ENCODE peak calls at places on chromosome 6, in six cellular contexts. C, R, S, Z, A and B are unnamed samples.

GRCh38 chr6:89483111-89483720 is 50.3 kb downstream of the ANKRD6 start:
- DNase-seq in C (no peak), R (no peak), S (no peak), Z (peak), A (no peak), B (no peak)

GRCh38 chr6:113786168-113786567 is 71.0 kb upstream of the MARCKS start:
- DNase-seq in C (no peak), R (no peak), S (no peak), Z (no peak), A (no peak), B (no peak)

GRCh38 chr6:91476000-91476399 is 889.1 kb upstream of the MAP3K7 start:
- DNase-seq in C (no peak), R (no peak), S (no peak), Z (no peak), A (no peak), B (no peak)

GRCh38 chr6:34465551-34466241 is at the start of gene PACSIN1:
- DNase-seq in C (no peak), R (no peak), S (peak), Z (peak), A (peak), B (no peak)

GRCh38 chr6:39044181-39044580 is 4.4 kb upstream of the GLP1R start:
- DNase-seq in C (no peak), R (no peak), S (no peak), Z (no peak), A (no peak), B (no peak)

GRCh38 chr6:46465294-46466165 is 25.7 kb downstream of the RCAN2 start:
- DNase-seq in C (no peak), R (peak), S (no peak), Z (no peak), A (no peak), B (no peak)

GRCh38 chr6:54043360-54043759 is 67.9 kb upstream of the MLIP start:
- DNase-seq in C (no peak), R (no peak), S (no peak), Z (no peak), A (no peak), B (no peak)

GRCh38 chr6:131038612-131039344 is 24.3 kb downstream of the EPB41L2 start:
- DNase-seq in C (no peak), R (no peak), S (no peak), Z (no peak), A (no peak), B (no peak)

GRCh38 chr6:163293286-163293685 is 121.2 kb upstream of the QKI start:
- DNase-seq in C (no peak), R (no peak), S (no peak), Z (no peak), A (no peak), B (no peak)

GRCh38 chr6:11094411-11094851 is 797 bp downstream of the SMIM13 start:
- DNase-seq in C (peak), R (peak), S (peak), Z (peak), A (peak), B (no peak)